ENCODE peak calls at places on chromosomes 11 and 22, in nine cellular contexts. One of them, this sample, is unnamed.

GRCh38 chr22:20563464-20563906 is 56.1 kb downstream of the MED15 start:
- DNase-seq in HCEC 1CT: no peak
- DNase-seq in RCC 7860: no peak
- DNase-seq in suprapubic skin: peak
- DNase-seq in AG10803: no peak
- DNase-seq in left ventricle myocardium inferior: no peak
- DNase-seq in stimulated activated naive CD4-positive, alpha-beta T cell: no peak
- DNase-seq in ELR: no peak
- DNase-seq in A673: no peak
- DNase-seq in this sample: no peak

GRCh38 chr22:44881624-44882023 is 128.2 kb downstream of the PHF21B start:
- DNase-seq in HCEC 1CT: no peak
- DNase-seq in RCC 7860: no peak
- DNase-seq in suprapubic skin: peak
- DNase-seq in AG10803: no peak
- DNase-seq in left ventricle myocardium inferior: no peak
- DNase-seq in stimulated activated naive CD4-positive, alpha-beta T cell: no peak
- DNase-seq in ELR: no peak
- DNase-seq in A673: no peak
- DNase-seq in this sample: no peak

GRCh38 chr11:46382644-46383403 is 1.4 kb downstream of the MDK start:
- DNase-seq in HCEC 1CT: peak
- DNase-seq in RCC 7860: no peak
- DNase-seq in suprapubic skin: peak
- DNase-seq in AG10803: peak
- DNase-seq in left ventricle myocardium inferior: no peak
- DNase-seq in stimulated activated naive CD4-positive, alpha-beta T cell: no peak
- DNase-seq in ELR: peak
- DNase-seq in A673: peak
- DNase-seq in this sample: peak

GRCh38 chr11:104873252-104873651 is 25.0 kb downstream of the CASP12 start:
- DNase-seq in HCEC 1CT: no peak
- DNase-seq in RCC 7860: no peak
- DNase-seq in suprapubic skin: no peak
- DNase-seq in AG10803: no peak
- DNase-seq in left ventricle myocardium inferior: no peak
- DNase-seq in stimulated activated naive CD4-positive, alpha-beta T cell: no peak
- DNase-seq in ELR: no peak
- DNase-seq in A673: no peak
- DNase-seq in this sample: peak

GRCh38 chr22:19905619-19906276 is 35.8 kb upstream of the COMT start:
- DNase-seq in HCEC 1CT: no peak
- DNase-seq in RCC 7860: no peak
- DNase-seq in suprapubic skin: no peak
- DNase-seq in AG10803: no peak
- DNase-seq in left ventricle myocardium inferior: no peak
- DNase-seq in stimulated activated naive CD4-positive, alpha-beta T cell: no peak
- DNase-seq in ELR: no peak
- DNase-seq in A673: no peak
- DNase-seq in this sample: peak

GRCh38 chr11:97234016-97234415 is 844.2 kb downstream of the JRKL start:
- DNase-seq in HCEC 1CT: no peak
- DNase-seq in RCC 7860: no peak
- DNase-seq in suprapubic skin: no peak
- DNase-seq in AG10803: no peak
- DNase-seq in left ventricle myocardium inferior: no peak
- DNase-seq in stimulated activated naive CD4-positive, alpha-beta T cell: no peak
- DNase-seq in ELR: no peak
- DNase-seq in A673: no peak
- DNase-seq in this sample: no peak

GRCh38 chr11:71340076-71340606 is 87.8 kb upstream of the SHANK2 start:
- DNase-seq in HCEC 1CT: no peak
- DNase-seq in RCC 7860: no peak
- DNase-seq in suprapubic skin: no peak
- DNase-seq in AG10803: no peak
- DNase-seq in left ventricle myocardium inferior: no peak
- DNase-seq in stimulated activated naive CD4-positive, alpha-beta T cell: no peak
- DNase-seq in ELR: no peak
- DNase-seq in A673: no peak
- DNase-seq in this sample: no peak

GRCh38 chr11:12838463-12839120 is 164.4 kb downstream of the TEAD1 start:
- DNase-seq in HCEC 1CT: peak
- DNase-seq in RCC 7860: no peak
- DNase-seq in suprapubic skin: no peak
- DNase-seq in AG10803: peak
- DNase-seq in left ventricle myocardium inferior: no peak
- DNase-seq in stimulated activated naive CD4-positive, alpha-beta T cell: no peak
- DNase-seq in ELR: no peak
- DNase-seq in A673: no peak
- DNase-seq in this sample: no peak

GRCh38 chr11:72668645-72669347 is 5.4 kb downstream of the PDE2A start:
- DNase-seq in HCEC 1CT: no peak
- DNase-seq in RCC 7860: no peak
- DNase-seq in suprapubic skin: no peak
- DNase-seq in AG10803: no peak
- DNase-seq in left ventricle myocardium inferior: no peak
- DNase-seq in stimulated activated naive CD4-positive, alpha-beta T cell: no peak
- DNase-seq in ELR: no peak
- DNase-seq in A673: no peak
- DNase-seq in this sample: no peak

GRCh38 chr11:104704888-104705287 is 193.4 kb downstream of the CASP12 start:
- DNase-seq in HCEC 1CT: no peak
- DNase-seq in RCC 7860: no peak
- DNase-seq in suprapubic skin: no peak
- DNase-seq in AG10803: no peak
- DNase-seq in left ventricle myocardium inferior: no peak
- DNase-seq in stimulated activated naive CD4-positive, alpha-beta T cell: no peak
- DNase-seq in ELR: no peak
- DNase-seq in A673: no peak
- DNase-seq in this sample: no peak

GRCh38 chr22:45284705-45285305 is at the start of gene UPK3A:
- DNase-seq in HCEC 1CT: no peak
- DNase-seq in RCC 7860: no peak
- DNase-seq in suprapubic skin: no peak
- DNase-seq in AG10803: no peak
- DNase-seq in left ventricle myocardium inferior: peak
- DNase-seq in stimulated activated naive CD4-positive, alpha-beta T cell: peak
- DNase-seq in ELR: no peak
- DNase-seq in A673: no peak
- DNase-seq in this sample: peak

GRCh38 chr11:69468236-69468635 is 13.2 kb upstream of the LINC01488 start:
- DNase-seq in HCEC 1CT: no peak
- DNase-seq in RCC 7860: no peak
- DNase-seq in suprapubic skin: no peak
- DNase-seq in AG10803: no peak
- DNase-seq in left ventricle myocardium inferior: peak
- DNase-seq in stimulated activated naive CD4-positive, alpha-beta T cell: no peak
- DNase-seq in ELR: no peak
- DNase-seq in A673: no peak
- DNase-seq in this sample: no peak

This sample was measured in NCI-H82.